ENCODE peak calls at places on chromosomes 13 and 19, in five cellular contexts. C is HFFc6, S is mesothelial cell of epicardium, Z is aorta, R is T-helper 17 cell. V is an unnamed sample.

GRCh38 chr19:7869910-7870511 is 4.2 kb downstream of the PRR36 start:
- DNase-seq in S (no peak), C (no peak), Z (no peak), R (no peak), V (no peak)

GRCh38 chr19:13014101-13014920 is 19.0 kb downstream of the NFIX start:
- DNase-seq in S (no peak), C (no peak), R (no peak), Z (no peak), V (no peak)

GRCh38 chr19:1970806-1971502 is 30.0 kb downstream of the CSNK1G2 start:
- DNase-seq in C (no peak), Z (no peak), R (no peak), S (no peak), V (no peak)

GRCh38 chr13:24075137-24075975 is 85.2 kb upstream of the SPATA13 start:
- DNase-seq in Z (no peak), C (no peak), S (no peak), R (no peak), V (no peak)

GRCh38 chr13:52862358-52863206 is 14.1 kb upstream of the PCDH8 start:
- DNase-seq in S (no peak), R (no peak), C (no peak), Z (no peak), V (no peak)

GRCh38 chr19:35038623-35039512 is 2.7 kb upstream of the HPN start:
- DNase-seq in R (no peak), C (no peak), S (no peak), Z (no peak), V (no peak)

GRCh38 chr13:32036762-32037161 is 5.2 kb downstream of the FRY start:
- DNase-seq in Z (no peak), C (no peak), S (no peak), R (no peak), V (no peak)

GRCh38 chr13:91381371-91381770 is 17.1 kb upstream of the GPC5 start:
- DNase-seq in C (no peak), S (no peak), R (no peak), Z (no peak), V (no peak)

GRCh38 chr13:48369988-48370387 is 42.9 kb downstream of the LPAR6 start:
- DNase-seq in R (no peak), C (no peak), S (no peak), Z (no peak), V (no peak)

GRCh38 chr13:44011036-44011435 is 131.3 kb downstream of the LACC1 start:
- DNase-seq in Z (no peak), C (no peak), S (no peak), R (no peak), V (no peak)

GRCh38 chr19:1856698-1857603 is 6.4 kb downstream of the KLF16 start:
- DNase-seq in R (no peak), Z (peak), S (no peak), C (peak), V (peak)

GRCh38 chr13:99392806-99393135 is 85.6 kb upstream of the GPR183 start:
- DNase-seq in Z (no peak), C (no peak), R (no peak), S (no peak), V (peak)